ENCODE peak calls at places on chromosomes 4 and X, in nine cellular contexts. X is PC-3; O is CD14-positive monocyte; G is CD4-positive, alpha-beta T cell; D is colonic mucosa; Y is foreskin keratinocyte; C is fibroblast of pulmonary artery; R is WTC11; F is esophagus squamous epithelium. V is an unnamed sample.

GRCh38 chrX:119708936-119709335 is 16.0 kb upstream of the SEPTIN6 start:
- DNase-seq in X (no peak), O (no peak), G (no peak), D (no peak), Y (no peak), C (peak), R (no peak), F (no peak), V (no peak)

GRCh38 chr4:165873298-165874071 is 448 bp downstream of the TLL1 start:
- DNase-seq in X (peak), O (no peak), G (no peak), D (peak), Y (peak), C (peak), R (peak), F (no peak), V (no peak)

GRCh38 chrX:78168065-78168464 is 28.6 kb upstream of the TAF9B start:
- DNase-seq in X (peak), O (no peak), G (no peak), D (no peak), Y (peak), C (peak), R (no peak), F (no peak), V (no peak)

GRCh38 chr4:54378461-54378860 is 149.4 kb downstream of the PDGFRA start:
- DNase-seq in X (peak), O (no peak), G (no peak), D (no peak), Y (no peak), C (no peak), R (no peak), F (no peak), V (no peak)

GRCh38 chrX:103101280-103102042 is 8.5 kb upstream of the NXF3 start:
- DNase-seq in X (no peak), O (no peak), G (no peak), D (no peak), Y (no peak), C (peak), R (peak), F (no peak), V (no peak)

GRCh38 chr4:10866691-10867090 is 182.1 kb upstream of the CLNK start:
- DNase-seq in X (no peak), O (no peak), G (no peak), D (no peak), Y (no peak), C (no peak), R (no peak), F (no peak), V (no peak)

GRCh38 chr4:153197301-153197700 is 6.9 kb upstream of the TRIM2 start:
- DNase-seq in X (no peak), O (no peak), G (no peak), D (no peak), Y (no peak), C (no peak), R (no peak), F (no peak), V (no peak)

GRCh38 chr4:67465032-67465762 is 80.1 kb downstream of the CENPC start:
- DNase-seq in X (no peak), O (no peak), G (no peak), D (no peak), Y (no peak), C (no peak), R (no peak), F (no peak), V (no peak)

GRCh38 chr4:108359936-108360681 is 191.4 kb upstream of the LEF1 start:
- DNase-seq in X (no peak), O (no peak), G (no peak), D (no peak), Y (no peak), C (no peak), R (no peak), F (no peak), V (no peak)
- TF ChIP-seq CTCF in X (no peak), O (no peak), G (no peak), D (no peak), Y (no peak), C (no peak), R (no peak), F (no peak), V (no peak)

DNA sequence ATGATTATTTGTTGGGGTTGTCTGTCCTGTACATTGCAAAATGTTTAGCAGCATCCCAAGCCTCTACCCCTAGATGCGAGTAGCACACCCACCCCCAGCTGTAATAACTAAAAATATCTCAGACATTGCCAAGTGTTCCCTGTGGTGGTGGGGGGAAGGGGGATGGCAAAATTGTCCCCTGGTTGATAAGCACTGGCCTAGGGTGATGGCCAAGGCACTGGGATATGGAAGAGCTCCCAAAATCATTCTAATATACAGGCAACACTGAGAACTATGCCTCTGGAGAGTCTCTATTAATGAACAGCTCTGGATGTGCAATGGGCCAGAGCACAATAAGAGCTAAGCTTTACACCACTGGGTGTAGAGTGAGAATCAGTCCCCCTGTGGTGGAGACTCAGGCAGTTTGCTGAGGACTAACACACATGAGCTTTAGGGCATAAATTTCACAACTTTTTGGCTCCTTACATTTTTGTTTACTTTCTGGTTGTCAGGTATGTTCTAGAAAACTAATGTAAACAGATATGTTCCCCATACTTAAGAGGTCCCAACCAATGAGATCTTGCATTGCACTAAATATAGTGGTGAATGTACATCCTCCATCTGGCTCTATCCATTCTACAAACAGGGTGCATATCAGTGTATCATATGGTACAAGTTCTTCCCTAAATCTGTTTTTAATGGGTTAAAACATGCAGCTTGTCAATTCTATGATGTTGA is 34.5 kb downstream of the EDNRA start:
- DNase-seq in X (peak), O (no peak), G (no peak), D (no peak), Y (no peak), C (no peak), R (no peak), F (no peak), V (no peak)
- TF ChIP-seq CTCF in X (no peak), O (no peak), G (no peak), D (no peak), Y (no peak), C (no peak), R (no peak), F (no peak), V (no peak)

DNA sequence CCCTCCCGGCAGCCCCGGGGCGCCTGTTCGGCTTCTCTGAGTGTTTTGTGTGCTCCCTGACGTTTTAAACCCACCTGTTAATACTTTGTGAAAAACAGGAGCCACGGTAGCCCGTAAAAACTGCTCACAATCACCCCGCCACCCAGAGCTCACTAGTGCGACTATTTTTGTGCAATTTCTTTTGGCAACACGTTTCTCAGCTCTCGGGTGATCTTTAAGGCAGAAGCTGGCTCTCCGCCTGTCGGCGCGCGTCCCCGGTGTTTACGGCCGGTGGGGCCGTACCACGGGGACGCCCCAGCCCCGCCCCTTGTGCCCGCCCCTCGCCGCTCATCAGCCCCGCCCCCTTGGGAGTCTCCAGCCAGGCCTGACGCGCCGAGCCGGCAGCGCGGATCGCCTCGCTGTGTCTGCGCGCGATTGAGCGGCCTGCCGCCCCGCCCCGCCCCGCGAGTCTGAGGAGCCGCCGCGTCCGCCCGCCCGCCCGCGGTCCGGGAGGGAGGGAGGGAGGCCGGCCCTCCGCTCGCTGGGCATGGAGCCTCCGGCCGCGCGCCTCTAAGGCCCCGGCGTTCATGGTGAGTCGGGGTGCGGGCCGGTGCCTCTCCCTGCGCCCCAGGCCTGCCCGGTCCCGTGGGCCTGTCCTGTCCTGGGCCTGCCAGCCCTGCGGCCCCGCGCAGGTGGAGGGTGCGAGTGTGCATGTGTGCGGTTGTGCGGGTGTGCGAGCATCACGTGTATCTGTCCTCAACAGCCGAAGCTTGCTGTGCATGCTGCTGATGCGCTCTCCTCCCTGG is 56.2 kb upstream of the TADA2B start:
- DNase-seq in X (peak), O (peak), G (peak), D (peak), Y (peak), C (peak), R (peak), F (peak), V (peak)
- TF ChIP-seq CTCF in X (no peak), O (no peak), G (no peak), D (no peak), Y (peak), C (no peak), R (no peak), F (no peak), V (no peak)

GRCh38 chr4:105025263-105026017 is 121.2 kb upstream of the TET2 start:
- DNase-seq in X (no peak), O (no peak), G (no peak), D (no peak), Y (no peak), C (no peak), R (peak), F (no peak), V (no peak)
- TF ChIP-seq CTCF in X (no peak), O (no peak), G (no peak), D (no peak), Y (no peak), C (no peak), R (no peak), F (no peak), V (no peak)

DNA sequence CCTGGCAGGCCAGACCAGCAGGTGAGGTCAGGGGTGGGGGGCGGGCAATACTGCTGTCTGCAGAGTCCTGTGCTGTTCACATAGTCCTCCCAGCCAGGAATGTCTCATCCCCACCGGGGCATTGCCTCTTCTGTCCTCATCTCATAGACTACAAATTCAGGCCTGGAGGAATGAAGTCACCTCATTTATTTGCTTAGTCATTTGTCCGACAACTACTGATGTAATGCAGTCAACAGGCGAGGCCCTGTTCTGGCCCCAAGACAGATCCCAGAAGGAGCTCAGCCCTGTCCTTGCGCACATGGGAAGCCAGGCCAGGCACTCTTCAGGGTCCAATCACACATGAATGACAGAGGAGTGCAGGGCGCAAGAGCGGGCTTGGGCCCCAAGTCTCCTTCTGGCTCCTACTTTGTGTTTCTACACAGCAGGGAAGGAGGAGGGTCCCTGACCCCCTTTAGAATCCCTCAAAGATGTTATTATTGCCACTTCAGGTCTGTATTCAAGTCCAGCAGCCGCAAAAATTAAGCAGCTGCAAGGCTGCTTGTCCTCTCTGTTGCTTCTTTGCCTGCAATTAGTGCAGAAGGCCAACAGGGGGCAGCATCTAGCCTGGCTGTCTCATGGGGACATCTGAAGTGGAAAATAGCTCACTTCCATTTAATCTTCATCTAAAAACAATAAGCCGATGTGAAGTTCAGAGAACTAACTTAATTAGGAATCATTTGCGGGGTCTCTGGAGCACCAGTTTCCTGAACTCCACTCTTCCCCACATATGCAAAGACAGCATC is 15.2 kb upstream of the HMX1 start:
- DNase-seq in X (peak), O (no peak), G (no peak), D (no peak), Y (no peak), C (no peak), R (no peak), F (no peak), V (no peak)
- TF ChIP-seq CTCF in X (peak), O (peak), G (no peak), D (no peak), Y (peak), C (peak), R (peak), F (no peak), V (no peak)

DNA sequence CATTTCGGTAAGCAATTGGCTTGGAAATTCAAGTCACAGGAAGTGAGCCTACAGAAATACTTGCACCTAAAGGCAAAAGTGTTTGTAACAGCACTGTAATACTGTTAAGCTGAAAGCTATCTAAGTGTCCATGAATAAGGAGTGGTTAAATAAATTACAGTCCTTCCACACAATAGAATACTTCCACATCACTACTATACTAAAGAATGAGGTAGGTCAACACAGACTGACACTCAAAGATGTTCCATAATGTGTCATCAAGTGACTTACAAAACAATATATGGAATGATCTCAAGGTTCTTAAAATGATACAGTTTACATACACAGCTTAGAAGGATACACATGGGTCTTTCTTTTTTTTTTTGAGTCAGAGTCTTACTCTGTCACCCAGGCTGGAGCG is 27.0 kb downstream of the SLC10A6 start:
- DNase-seq in X (peak), O (no peak), G (no peak), D (no peak), Y (peak), C (no peak), R (no peak), F (no peak), V (no peak)
- TF ChIP-seq CTCF in X (no peak), O (no peak), G (no peak), D (no peak), Y (no peak), C (no peak), R (no peak), F (no peak), V (no peak)

V was measured in omental fat pad.